ENCODE peak calls at places on chromosomes 6 and 20, in five cellular contexts. B is foreskin fibroblast, X is pons, H is ureter, E is NCI-H187. F is an unnamed sample.

GRCh38 chr20:25279403-25279802 is 31.5 kb downstream of the PYGB start:
- DNase-seq in B (no peak), X (no peak), H (peak; percentile 25), E (no peak), F (peak; percentile 6)

GRCh38 chr6:134421496-134421895 is 103.6 kb upstream of the SGK1 start:
- DNase-seq in B (peak; percentile 79), X (no peak), H (no peak), E (no peak), F (no peak)

GRCh38 chr6:35359744-35360348 is 17.5 kb downstream of the PPARD start:
- DNase-seq in B (peak; percentile 57), X (peak; percentile 73), H (no peak), E (no peak), F (no peak)

GRCh38 chr20:59403962-59404314 is 103.5 kb downstream of the EDN3 start:
- DNase-seq in B (no peak), X (peak; percentile 9), H (no peak), E (no peak), F (no peak)

GRCh38 chr6:17842014-17842776 is 135.5 kb upstream of the NUP153 start:
- DNase-seq in B (no peak), X (no peak), H (no peak), E (no peak), F (peak; percentile 25)

GRCh38 chr6:112595841-112596240 is 248.7 kb downstream of the RFPL4B start:
- DNase-seq in B (peak; percentile 17), X (no peak), H (no peak), E (no peak), F (no peak)

GRCh38 chr6:89693207-89693606 is 54.7 kb upstream of the LYRM2 start:
- DNase-seq in B (peak; percentile 21), X (no peak), H (no peak), E (no peak), F (no peak)

GRCh38 chr6:49038294-49038693 is 424.8 kb downstream of the MMUT start:
- DNase-seq in B (no peak), X (no peak), H (no peak), E (no peak), F (no peak)

GRCh38 chr6:156925718-156926607 is 148.8 kb downstream of the ARID1B start:
- DNase-seq in B (peak; percentile 10), X (no peak), H (no peak), E (no peak), F (no peak)

GRCh38 chr6:54377776-54378175 is 69.5 kb downstream of the TINAG start:
- DNase-seq in B (no peak), X (no peak), H (no peak), E (no peak), F (no peak)

GRCh38 chr6:40722553-40723258 is 135.5 kb upstream of the LRFN2 start:
- DNase-seq in B (peak; percentile 43), X (no peak), H (no peak), E (no peak), F (no peak)

GRCh38 chr20:47304287-47304686 is 52.2 kb downstream of the ZMYND8 start:
- DNase-seq in B (peak; percentile 44), X (peak; percentile 56), H (no peak), E (no peak), F (no peak)

GRCh38 chr20:51600016-51600420 is 57.5 kb upstream of the NFATC2 start:
- DNase-seq in B (peak; percentile 41), X (no peak), H (no peak), E (no peak), F (no peak)

GRCh38 chr20:37443596-37443995 is 77.5 kb upstream of the NNAT start:
- DNase-seq in B (no peak), X (no peak), H (no peak), E (no peak), F (no peak)